ENCODE peak calls at places on chromosomes 16 and 17, in six cellular contexts. One of them, this sample, is unnamed.

GRCh38 chr16:714079-714478 is 839 bp upstream of the METRN start:
- DNase-seq in transverse colon: no peak
- DNase-seq in foreskin fibroblast: no peak
- DNase-seq in mesenchymal stem cell: no peak
- DNase-seq in AG04450: no peak
- DNase-seq in right atrium auricular region: no peak
- DNase-seq in this sample: no peak

GRCh38 chr17:3754458-3755334 is 31.0 kb downstream of the HASPIN start:
- DNase-seq in transverse colon: peak; percentile 96
- DNase-seq in foreskin fibroblast: no peak
- DNase-seq in mesenchymal stem cell: no peak
- DNase-seq in AG04450: no peak
- DNase-seq in right atrium auricular region: no peak
- DNase-seq in this sample: no peak

GRCh38 chr16:8644513-8645140 is 23.1 kb downstream of the METTL22 start:
- DNase-seq in transverse colon: no peak
- DNase-seq in foreskin fibroblast: no peak
- DNase-seq in mesenchymal stem cell: no peak
- DNase-seq in AG04450: no peak
- DNase-seq in right atrium auricular region: no peak
- DNase-seq in this sample: no peak

GRCh38 chr16:21169249-21169981 is 10.9 kb downstream of the LDAF1 start:
- DNase-seq in transverse colon: no peak
- DNase-seq in foreskin fibroblast: peak; percentile 75
- DNase-seq in mesenchymal stem cell: peak; percentile 61
- DNase-seq in AG04450: no peak
- DNase-seq in right atrium auricular region: no peak
- DNase-seq in this sample: no peak

GRCh38 chr17:4130715-4131114 is 12.1 kb downstream of the ZZEF1 start:
- DNase-seq in transverse colon: peak; percentile 53
- DNase-seq in foreskin fibroblast: peak; percentile 77
- DNase-seq in mesenchymal stem cell: peak; percentile 63
- DNase-seq in AG04450: no peak
- DNase-seq in right atrium auricular region: no peak
- DNase-seq in this sample: no peak

GRCh38 chr16:88662222-88662842 is 559 bp downstream of the MVD start:
- DNase-seq in transverse colon: peak; percentile 46
- DNase-seq in foreskin fibroblast: no peak
- DNase-seq in mesenchymal stem cell: peak; percentile 22
- DNase-seq in AG04450: no peak
- DNase-seq in right atrium auricular region: no peak
- DNase-seq in this sample: no peak

GRCh38 chr17:32763855-32764439 is 113.0 kb downstream of the MYO1D start:
- DNase-seq in transverse colon: no peak
- DNase-seq in foreskin fibroblast: no peak
- DNase-seq in mesenchymal stem cell: no peak
- DNase-seq in AG04450: no peak
- DNase-seq in right atrium auricular region: no peak
- DNase-seq in this sample: no peak

GRCh38 chr17:64157669-64158180 is 27.8 kb upstream of the ERN1 start:
- DNase-seq in transverse colon: no peak
- DNase-seq in foreskin fibroblast: no peak
- DNase-seq in mesenchymal stem cell: no peak
- DNase-seq in AG04450: no peak
- DNase-seq in right atrium auricular region: no peak
- DNase-seq in this sample: no peak

GRCh38 chr16:89445166-89445565 is 45.2 kb downstream of the ANKRD11 start:
- DNase-seq in transverse colon: no peak
- DNase-seq in foreskin fibroblast: no peak
- DNase-seq in mesenchymal stem cell: no peak
- DNase-seq in AG04450: no peak
- DNase-seq in right atrium auricular region: no peak
- DNase-seq in this sample: no peak

GRCh38 chr17:45294506-45294905 is 22.3 kb downstream of the MAP3K14 start:
- DNase-seq in transverse colon: no peak
- DNase-seq in foreskin fibroblast: peak; percentile 84
- DNase-seq in mesenchymal stem cell: peak; percentile 74
- DNase-seq in AG04450: peak; percentile 50
- DNase-seq in right atrium auricular region: no peak
- DNase-seq in this sample: peak; percentile 53

GRCh38 chr16:89918453-89919347 is at the start of gene MC1R:
- DNase-seq in transverse colon: no peak
- DNase-seq in foreskin fibroblast: peak; percentile 81
- DNase-seq in mesenchymal stem cell: peak; percentile 71
- DNase-seq in AG04450: no peak
- DNase-seq in right atrium auricular region: no peak
- DNase-seq in this sample: no peak

GRCh38 chr17:35404360-35404759 is 27.9 kb downstream of the SLFN12 start:
- DNase-seq in transverse colon: no peak
- DNase-seq in foreskin fibroblast: peak; percentile 5
- DNase-seq in mesenchymal stem cell: no peak
- DNase-seq in AG04450: no peak
- DNase-seq in right atrium auricular region: no peak
- DNase-seq in this sample: peak; percentile 4

GRCh38 chr17:19311016-19311415 is 51.5 kb downstream of the B9D1 start:
- DNase-seq in transverse colon: no peak
- DNase-seq in foreskin fibroblast: no peak
- DNase-seq in mesenchymal stem cell: no peak
- DNase-seq in AG04450: no peak
- DNase-seq in right atrium auricular region: no peak
- DNase-seq in this sample: no peak

GRCh38 chr17:64331946-64332493 is 58.6 kb downstream of the PECAM1 start:
- DNase-seq in transverse colon: no peak
- DNase-seq in foreskin fibroblast: peak; percentile 26
- DNase-seq in mesenchymal stem cell: no peak
- DNase-seq in AG04450: no peak
- DNase-seq in right atrium auricular region: peak; percentile 88
- DNase-seq in this sample: no peak

GRCh38 chr16:84294196-84295142 is at the start of gene WFDC1:
- DNase-seq in transverse colon: no peak
- DNase-seq in foreskin fibroblast: peak; percentile 68
- DNase-seq in mesenchymal stem cell: peak; percentile 15
- DNase-seq in AG04450: no peak
- DNase-seq in right atrium auricular region: no peak
- DNase-seq in this sample: no peak

GRCh38 chr17:42519546-42520444 is 16.2 kb upstream of the NAGLU start:
- DNase-seq in transverse colon: peak; percentile 85
- DNase-seq in foreskin fibroblast: peak; percentile 99
- DNase-seq in mesenchymal stem cell: peak; percentile 98
- DNase-seq in AG04450: peak; percentile 99
- DNase-seq in right atrium auricular region: peak; percentile 97
- DNase-seq in this sample: peak; percentile 99

GRCh38 chr16:9322735-9323134 is 231.3 kb downstream of the HAPSTR1 start:
- DNase-seq in transverse colon: no peak
- DNase-seq in foreskin fibroblast: no peak
- DNase-seq in mesenchymal stem cell: no peak
- DNase-seq in AG04450: no peak
- DNase-seq in right atrium auricular region: no peak
- DNase-seq in this sample: no peak

GRCh38 chr16:4114257-4115208 is 1.7 kb downstream of the ADCY9 start:
- DNase-seq in transverse colon: no peak
- DNase-seq in foreskin fibroblast: peak; percentile 47
- DNase-seq in mesenchymal stem cell: no peak
- DNase-seq in AG04450: no peak
- DNase-seq in right atrium auricular region: no peak
- DNase-seq in this sample: no peak

GRCh38 chr16:30773826-30774225 is 11.7 kb downstream of the RNF40 start:
- DNase-seq in transverse colon: no peak
- DNase-seq in foreskin fibroblast: no peak
- DNase-seq in mesenchymal stem cell: no peak
- DNase-seq in AG04450: no peak
- DNase-seq in right atrium auricular region: no peak
- DNase-seq in this sample: no peak

GRCh38 chr16:30771726-30772125 is 9.6 kb downstream of the RNF40 start:
- DNase-seq in transverse colon: no peak
- DNase-seq in foreskin fibroblast: no peak
- DNase-seq in mesenchymal stem cell: peak; percentile 33
- DNase-seq in AG04450: no peak
- DNase-seq in right atrium auricular region: no peak
- DNase-seq in this sample: no peak

GRCh38 chr16:30775131-30775380 is 11.9 kb downstream of the ZNF629 start:
- DNase-seq in transverse colon: no peak
- DNase-seq in foreskin fibroblast: no peak
- DNase-seq in mesenchymal stem cell: no peak
- DNase-seq in AG04450: no peak
- DNase-seq in right atrium auricular region: no peak
- DNase-seq in this sample: no peak

GRCh38 chr16:30775381-30776099 is 11.5 kb downstream of the ZNF629 start:
- DNase-seq in transverse colon: peak; percentile 83
- DNase-seq in foreskin fibroblast: peak; percentile 94
- DNase-seq in mesenchymal stem cell: peak; percentile 83
- DNase-seq in AG04450: no peak
- DNase-seq in right atrium auricular region: peak; percentile 83
- DNase-seq in this sample: peak; percentile 41

DNA sequence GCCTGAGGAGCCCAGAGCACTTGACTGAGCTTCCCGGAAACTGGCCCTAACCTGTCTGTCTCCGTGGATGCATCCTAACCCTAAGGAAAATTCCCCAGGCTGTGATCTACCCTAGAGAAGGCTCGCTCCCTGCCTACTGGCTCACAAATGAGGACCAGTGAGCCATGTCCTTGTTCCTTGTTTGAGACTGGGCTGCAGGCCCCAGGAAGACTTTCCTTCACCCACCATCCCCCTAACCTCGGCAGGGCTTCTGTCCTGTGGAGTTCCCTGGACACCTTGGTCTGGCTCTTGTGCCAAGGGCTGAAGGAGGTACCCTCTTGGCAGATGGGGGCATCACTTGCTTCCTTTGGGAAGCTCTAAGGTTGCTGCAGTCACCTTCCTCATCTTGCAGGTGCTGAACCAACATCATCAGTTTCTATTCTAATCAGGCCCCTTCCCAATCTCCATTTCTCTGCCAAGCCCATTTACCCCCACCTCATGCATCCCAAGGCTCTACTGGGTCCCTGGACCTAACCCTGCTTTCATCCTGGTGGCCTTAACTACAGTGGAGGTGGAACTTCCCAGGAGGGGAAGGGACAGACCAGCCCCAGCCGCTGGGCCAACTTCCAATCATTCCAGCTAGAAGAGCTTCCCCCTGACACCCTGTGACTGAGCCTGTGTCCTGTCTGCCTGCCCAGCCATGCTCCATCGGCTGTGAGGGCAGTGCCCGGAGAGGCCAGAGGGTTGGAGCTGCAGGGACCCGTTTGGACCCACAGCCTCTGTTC is 12.4 kb downstream of the RNF40 start:
- DNase-seq in transverse colon: no peak
- DNase-seq in foreskin fibroblast: peak; percentile 37
- DNase-seq in mesenchymal stem cell: no peak
- DNase-seq in AG04450: no peak
- DNase-seq in right atrium auricular region: no peak
- DNase-seq in this sample: no peak
- H3K4me3 ChIP-seq in transverse colon: no peak overlapping the region
- H3K4me3 ChIP-seq in foreskin fibroblast: peak overlapping the region; percentile 70
- H3K4me3 ChIP-seq in mesenchymal stem cell: peak overlapping the region; percentile 68
- H3K4me3 ChIP-seq in AG04450: peak overlapping the region; percentile 73
- H3K4me3 ChIP-seq in right atrium auricular region: peak overlapping the region; percentile 74
- H3K4me3 ChIP-seq in this sample: peak overlapping the region; percentile 83

GRCh38 chr16:14409563-14409962 is 220.5 kb downstream of the PARN start:
- DNase-seq in transverse colon: peak; percentile 47
- DNase-seq in foreskin fibroblast: peak; percentile 97
- DNase-seq in mesenchymal stem cell: peak; percentile 97
- DNase-seq in AG04450: peak; percentile 86
- DNase-seq in right atrium auricular region: peak; percentile 79
- DNase-seq in this sample: peak; percentile 93
- H3K4me3 ChIP-seq in transverse colon: no peak overlapping the region
- H3K4me3 ChIP-seq in foreskin fibroblast: no peak overlapping the region
- H3K4me3 ChIP-seq in mesenchymal stem cell: no peak overlapping the region
- H3K4me3 ChIP-seq in AG04450: no peak overlapping the region
- H3K4me3 ChIP-seq in right atrium auricular region: no peak overlapping the region
- H3K4me3 ChIP-seq in this sample: no peak overlapping the region

GRCh38 chr17:38867179-38867994 is 2.5 kb upstream of the LASP1 start:
- DNase-seq in transverse colon: peak; percentile 57
- DNase-seq in foreskin fibroblast: peak; percentile 76
- DNase-seq in mesenchymal stem cell: peak; percentile 85
- DNase-seq in AG04450: no peak
- DNase-seq in right atrium auricular region: peak; percentile 72
- DNase-seq in this sample: no peak
- H3K4me3 ChIP-seq in transverse colon: no peak overlapping the region
- H3K4me3 ChIP-seq in foreskin fibroblast: peak overlapping the region; percentile 99
- H3K4me3 ChIP-seq in mesenchymal stem cell: no peak overlapping the region
- H3K4me3 ChIP-seq in AG04450: peak overlapping the region; percentile 98
- H3K4me3 ChIP-seq in right atrium auricular region: peak overlapping the region; percentile 21
- H3K4me3 ChIP-seq in this sample: peak overlapping the region; percentile 100

DNA sequence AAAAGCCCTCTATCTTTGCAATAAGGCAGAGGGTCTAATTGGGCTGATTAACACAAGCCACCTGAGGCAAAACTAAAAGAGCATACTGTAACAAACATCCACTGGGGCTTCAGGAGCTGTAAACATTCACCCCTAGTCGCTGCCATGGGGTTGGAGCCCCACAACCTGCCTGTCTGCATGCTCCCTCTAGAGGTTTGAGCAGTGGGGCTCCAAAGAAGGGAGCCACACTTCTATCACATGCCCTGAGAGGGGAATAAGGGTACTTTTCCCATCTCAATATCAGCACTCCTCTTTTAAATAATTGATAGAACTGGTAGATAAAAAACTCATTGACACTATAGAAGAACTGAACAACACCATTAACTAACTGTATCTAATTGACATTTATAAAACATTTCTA is 130.1 kb upstream of the COX10 start:
- DNase-seq in transverse colon: no peak
- DNase-seq in foreskin fibroblast: no peak
- DNase-seq in mesenchymal stem cell: no peak
- DNase-seq in AG04450: no peak
- DNase-seq in right atrium auricular region: no peak
- DNase-seq in this sample: no peak
- H3K4me3 ChIP-seq in transverse colon: no peak overlapping the region
- H3K4me3 ChIP-seq in foreskin fibroblast: no peak overlapping the region
- H3K4me3 ChIP-seq in mesenchymal stem cell: no peak overlapping the region
- H3K4me3 ChIP-seq in AG04450: no peak overlapping the region
- H3K4me3 ChIP-seq in right atrium auricular region: no peak overlapping the region
- H3K4me3 ChIP-seq in this sample: no peak overlapping the region

DNA sequence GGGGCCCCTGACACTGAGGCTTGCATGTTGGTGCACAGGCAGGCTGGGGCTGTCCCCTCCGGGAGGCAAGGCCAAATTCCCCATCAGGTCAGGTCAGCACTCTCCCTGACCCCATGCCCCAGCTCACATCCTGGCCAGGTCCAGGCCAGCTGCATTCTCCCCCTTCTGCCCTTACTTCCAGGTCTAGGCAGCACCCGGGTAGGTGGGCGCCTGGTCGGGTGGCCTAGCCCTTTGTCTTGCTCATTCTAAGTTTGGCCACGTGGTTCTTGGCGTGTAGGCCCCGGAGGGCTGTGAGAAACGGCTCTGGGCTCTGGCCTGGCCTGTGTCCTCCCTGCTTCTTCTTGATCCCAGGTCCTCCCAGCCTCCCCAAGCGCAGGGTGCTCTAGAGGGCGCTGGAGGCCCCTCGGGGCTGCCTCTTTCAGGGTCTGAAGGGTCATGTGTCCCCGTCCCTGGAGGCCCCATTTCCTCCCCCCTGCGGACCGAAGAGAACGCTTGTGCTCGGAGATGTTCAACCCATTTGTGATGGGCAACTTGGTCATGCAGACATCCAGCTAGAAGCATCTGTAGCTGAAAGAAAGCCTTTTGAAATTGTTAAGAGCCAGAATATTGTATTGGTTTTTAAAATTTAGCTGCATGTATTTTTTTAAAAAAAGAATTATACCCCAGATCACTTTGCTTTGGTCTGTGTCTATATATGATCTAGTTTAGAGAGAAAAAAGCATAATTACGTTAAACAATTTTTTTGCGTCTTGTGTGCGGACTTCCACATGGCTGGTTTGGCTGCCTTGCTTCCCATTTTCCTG is 6.7 kb downstream of the BAHCC1 start:
- DNase-seq in transverse colon: peak; percentile 55
- DNase-seq in foreskin fibroblast: no peak
- DNase-seq in mesenchymal stem cell: peak; percentile 81
- DNase-seq in AG04450: no peak
- DNase-seq in right atrium auricular region: no peak
- DNase-seq in this sample: no peak
- H3K4me3 ChIP-seq in transverse colon: no peak overlapping the region
- H3K4me3 ChIP-seq in foreskin fibroblast: no peak overlapping the region
- H3K4me3 ChIP-seq in mesenchymal stem cell: no peak overlapping the region
- H3K4me3 ChIP-seq in AG04450: no peak overlapping the region
- H3K4me3 ChIP-seq in right atrium auricular region: no peak overlapping the region
- H3K4me3 ChIP-seq in this sample: peak overlapping the region; percentile 46